ENCODE peak calls at places on chromosomes 3 and 15, in ten cellular contexts. Y is CD8-positive, alpha-beta memory T cell; W is stimulated activated naive CD4-positive, alpha-beta T cell; X is Peyer's patch; F is naive thymus-derived CD8-positive, alpha-beta T cell; L is NCI-H748 treated with DMSO at 0.1 percent for 48 hours; G is foreskin fibroblast; Q is ovary; E is endothelial cell; O is lung. V is an unnamed sample.

GRCh38 chr15:72047020-72047419 is 70.9 kb downstream of the MYO9A start:
- DNase-seq in Q (no peak), W (no peak), E (no peak), Y (no peak), G (peak), X (no peak), F (no peak), L (no peak), O (no peak), V (no peak)

GRCh38 chr3:50211930-50212329 is 6.9 kb downstream of the SLC38A3 start:
- DNase-seq in E (no peak), O (no peak), L (no peak), Q (no peak), G (peak), F (no peak), X (no peak), Y (no peak), W (no peak), V (no peak)

GRCh38 chr3:114103858-114104257 is 47.3 kb downstream of the QTRT2 start:
- DNase-seq in W (no peak), G (no peak), Y (no peak), Q (no peak), L (no peak), F (no peak), E (no peak), O (no peak), X (no peak), V (no peak)

GRCh38 chr15:65084500-65085206 is 8.1 kb downstream of the KBTBD13 start:
- DNase-seq in W (no peak), G (no peak), O (no peak), Q (no peak), L (no peak), X (no peak), F (no peak), E (no peak), Y (no peak), V (no peak)

GRCh38 chr15:69807752-69808151 is 290.0 kb downstream of the TLE3 start:
- DNase-seq in Y (no peak), L (no peak), E (no peak), X (no peak), F (no peak), G (no peak), W (no peak), O (no peak), Q (no peak), V (no peak)

GRCh38 chr3:161291191-161291901 is 70.2 kb downstream of the NMD3 start:
- DNase-seq in Q (no peak), O (no peak), G (no peak), F (no peak), E (no peak), L (no peak), W (no peak), X (no peak), Y (no peak), V (peak)

GRCh38 chr3:197398301-197398878 is 100.0 kb upstream of the DLG1 start:
- DNase-seq in G (no peak), X (no peak), W (no peak), E (no peak), O (no peak), F (no peak), Y (no peak), Q (no peak), L (no peak), V (no peak)

GRCh38 chr3:61936344-61936937 is 375.1 kb downstream of the PTPRG start:
- DNase-seq in Q (no peak), Y (no peak), W (no peak), E (peak), O (no peak), L (no peak), G (peak), F (peak), X (peak), V (no peak)

GRCh38 chr15:68815598-68815997 is 5.1 kb downstream of the ANP32A start:
- DNase-seq in G (peak), X (no peak), W (no peak), Q (no peak), E (no peak), Y (no peak), F (no peak), L (no peak), O (no peak), V (no peak)

GRCh38 chr3:141057436-141057835 is 6.3 kb downstream of the SPSB4 start:
- DNase-seq in L (no peak), Q (no peak), W (no peak), G (no peak), E (no peak), F (no peak), Y (no peak), O (no peak), X (no peak), V (no peak)

GRCh38 chr3:97823503-97824004 is 1.7 kb downstream of the CRYBG3 start:
- DNase-seq in L (no peak), G (peak), F (no peak), W (no peak), X (no peak), O (no peak), Y (no peak), E (no peak), Q (no peak), V (no peak)

GRCh38 chr3:16370872-16371740 is 106.1 kb downstream of the OXNAD1 start:
- DNase-seq in G (no peak), E (no peak), Q (no peak), F (no peak), X (no peak), W (peak), Y (no peak), O (no peak), L (peak), V (peak)

GRCh38 chr3:155441026-155441425 is 147.5 kb upstream of the STRIT1 start:
- DNase-seq in L (no peak), E (no peak), Y (no peak), W (no peak), F (no peak), O (no peak), X (no peak), G (no peak), Q (no peak), V (no peak)

GRCh38 chr15:75720297-75720696 is 7.6 kb upstream of the CSPG4 start:
- DNase-seq in Q (no peak), F (no peak), O (no peak), Y (no peak), W (no peak), X (no peak), G (no peak), L (no peak), E (no peak), V (no peak)

GRCh38 chr3:12188681-12189287 is 30.1 kb upstream of the TIMP4 start:
- DNase-seq in L (no peak), F (no peak), Y (no peak), W (no peak), E (no peak), Q (no peak), G (no peak), O (no peak), X (no peak), V (no peak)

GRCh38 chr3:30675006-30675405 is 68.6 kb downstream of the TGFBR2 start:
- DNase-seq in Y (no peak), X (no peak), G (no peak), F (no peak), L (no peak), Q (no peak), E (no peak), W (no peak), O (no peak), V (no peak)

GRCh38 chr3:197891-198491 is 1.4 kb downstream of the CHL1 start:
- DNase-seq in W (no peak), F (no peak), Y (no peak), G (no peak), X (peak), Q (peak), E (no peak), O (no peak), L (peak), V (peak)

GRCh38 chr15:45456212-45457106 is 66.1 kb downstream of the SLC30A4 start:
- DNase-seq in G (peak), Q (peak), X (peak), E (no peak), F (peak), Y (peak), W (no peak), O (peak), L (no peak), V (no peak)

GRCh38 chr3:13788522-13789424 is 91.1 kb downstream of the WNT7A start:
- DNase-seq in Q (no peak), G (no peak), Y (no peak), L (no peak), O (no peak), W (no peak), X (no peak), F (no peak), E (no peak), V (no peak)

GRCh38 chr3:127888564-127889107 is 26.4 kb upstream of the KBTBD12 start:
- DNase-seq in G (peak), X (no peak), F (no peak), Y (no peak), O (no peak), E (no peak), W (no peak), Q (no peak), L (no peak), V (no peak)

GRCh38 chr3:143222981-143223380 is 103.4 kb downstream of the CHST2 start:
- DNase-seq in E (no peak), O (no peak), G (no peak), L (no peak), F (no peak), X (no peak), Y (no peak), W (no peak), Q (no peak), V (no peak)

GRCh38 chr15:25170113-25170731 is 215.4 kb downstream of the SNRPN start:
- DNase-seq in L (no peak), E (peak), Q (no peak), O (peak), W (no peak), Y (no peak), X (peak), F (no peak), G (no peak), V (no peak)

GRCh38 chr15:66424963-66425612 is 38.4 kb downstream of the MAP2K1 start:
- DNase-seq in W (no peak), E (no peak), O (no peak), Q (no peak), F (no peak), L (no peak), X (no peak), G (no peak), Y (no peak), V (no peak)

GRCh38 chr15:72835289-72835890 is 51.8 kb upstream of the ADPGK start:
- DNase-seq in X (peak), E (no peak), G (no peak), Q (no peak), O (no peak), F (no peak), L (no peak), Y (no peak), W (no peak), V (peak)

GRCh38 chr3:61985020-61985419 is 388.3 kb downstream of the FEZF2 start:
- DNase-seq in X (no peak), F (no peak), O (no peak), G (peak), Y (no peak), Q (no peak), L (no peak), E (no peak), W (no peak), V (no peak)

GRCh38 chr15:83288381-83288801 is 3.9 kb upstream of the BNC1 start:
- DNase-seq in O (no peak), Q (no peak), E (no peak), G (no peak), F (no peak), X (no peak), Y (no peak), L (no peak), W (no peak), V (no peak)

GRCh38 chr3:178325330-178325729 is 210.9 kb upstream of the KCNMB2 start:
- DNase-seq in O (no peak), E (no peak), Y (no peak), X (no peak), W (peak), Q (no peak), L (peak), F (peak), G (peak), V (no peak)

GRCh38 chr3:150787741-150788370 is 24.9 kb upstream of the SIAH2 start:
- DNase-seq in L (peak), G (peak), W (peak), E (peak), F (peak), Q (peak), X (peak), O (peak), Y (peak), V (peak)

GRCh38 chr3:186365202-186365974 is 3.4 kb upstream of the DGKG start:
- DNase-seq in F (no peak), Q (no peak), Y (no peak), L (no peak), W (no peak), E (no peak), O (no peak), X (no peak), G (no peak), V (no peak)

GRCh38 chr15:55824857-55825613 is 82.1 kb upstream of the PRTG start:
- DNase-seq in X (no peak), G (no peak), E (no peak), L (no peak), W (no peak), Q (no peak), O (no peak), Y (no peak), F (no peak), V (peak)

GRCh38 chr15:80587816-80588456 is 107.2 kb upstream of the ABHD17C start:
- DNase-seq in L (no peak), X (no peak), G (peak), Q (no peak), W (no peak), E (no peak), F (no peak), O (no peak), Y (no peak), V (no peak)

GRCh38 chr3:190552969-190553759 is 39.3 kb downstream of the IL1RAP start:
- DNase-seq in X (no peak), Y (no peak), W (no peak), G (no peak), O (no peak), E (peak), Q (no peak), F (no peak), L (no peak), V (no peak)

GRCh38 chr15:99536422-99537033 is 29.3 kb upstream of the MEF2A start:
- DNase-seq in E (no peak), G (peak), L (no peak), W (no peak), O (no peak), X (no peak), Y (no peak), Q (no peak), F (no peak), V (no peak)

GRCh38 chr3:165390171-165390570 is 194.0 kb upstream of the SLITRK3 start:
- DNase-seq in L (no peak), Y (no peak), E (no peak), Q (no peak), O (no peak), W (no peak), F (no peak), X (no peak), G (no peak), V (no peak)

GRCh38 chr15:63054985-63055384 is 12.4 kb downstream of the TPM1 start:
- DNase-seq in O (no peak), L (no peak), W (no peak), Q (no peak), Y (no peak), E (no peak), X (no peak), F (no peak), G (peak), V (peak)

GRCh38 chr3:170614214-170614966 is 28.5 kb upstream of the SLC7A14 start:
- DNase-seq in Q (no peak), O (peak), L (no peak), W (no peak), F (no peak), Y (no peak), E (no peak), X (peak), G (peak), V (no peak)